ENCODE peak calls at places on chromosomes 11 and 22, in ten cellular contexts. One of them, this sample, is unnamed. For H3K36me3, the result is how much of the 10 kb centered on the place peaks cover.

GRCh38 chr22:27804683-27805297 is 3.2 kb upstream of the MN1 start:
- DNase-seq in thoracic aorta: no peak
- DNase-seq in adrenal gland: peak
- DNase-seq in left ventricle myocardium inferior: peak
- DNase-seq in left lung: no peak
- DNase-seq in BJ: no peak
- DNase-seq in K562: peak
- DNase-seq in HepG2: peak
- DNase-seq in stomach: peak
- DNase-seq in brain microvascular endothelial cell: no peak
- DNase-seq in this sample: peak

GRCh38 chr11:35066783-35067476 is 72.0 kb upstream of the CD44 start:
- DNase-seq in thoracic aorta: no peak
- DNase-seq in adrenal gland: no peak
- DNase-seq in left ventricle myocardium inferior: no peak
- DNase-seq in left lung: no peak
- DNase-seq in BJ: no peak
- DNase-seq in K562: no peak
- DNase-seq in HepG2: no peak
- DNase-seq in stomach: no peak
- DNase-seq in brain microvascular endothelial cell: no peak
- DNase-seq in this sample: no peak

GRCh38 chr22:19120829-19121630 is 1.2 kb downstream of the DGCR2 start:
- DNase-seq in thoracic aorta: no peak
- DNase-seq in adrenal gland: peak
- DNase-seq in left ventricle myocardium inferior: no peak
- DNase-seq in left lung: peak
- DNase-seq in BJ: no peak
- DNase-seq in K562: peak
- DNase-seq in HepG2: peak
- DNase-seq in stomach: peak
- DNase-seq in brain microvascular endothelial cell: peak
- DNase-seq in this sample: no peak

GRCh38 chr22:35549338-35549737 is 8.7 kb downstream of the RASD2 start:
- DNase-seq in thoracic aorta: no peak
- DNase-seq in adrenal gland: peak
- DNase-seq in left ventricle myocardium inferior: peak
- DNase-seq in left lung: no peak
- DNase-seq in BJ: no peak
- DNase-seq in K562: no peak
- DNase-seq in HepG2: no peak
- DNase-seq in stomach: no peak
- DNase-seq in brain microvascular endothelial cell: no peak
- DNase-seq in this sample: no peak

GRCh38 chr11:68524213-68524612 is 63.7 kb downstream of the PPP6R3 start:
- DNase-seq in thoracic aorta: no peak
- DNase-seq in adrenal gland: no peak
- DNase-seq in left ventricle myocardium inferior: no peak
- DNase-seq in left lung: no peak
- DNase-seq in BJ: no peak
- DNase-seq in K562: no peak
- DNase-seq in HepG2: no peak
- DNase-seq in stomach: no peak
- DNase-seq in brain microvascular endothelial cell: no peak
- DNase-seq in this sample: no peak

GRCh38 chr22:49585695-49586243 is 241.9 kb downstream of the BRD1 start:
- DNase-seq in thoracic aorta: no peak
- DNase-seq in adrenal gland: no peak
- DNase-seq in left ventricle myocardium inferior: no peak
- DNase-seq in left lung: no peak
- DNase-seq in BJ: no peak
- DNase-seq in K562: no peak
- DNase-seq in HepG2: no peak
- DNase-seq in stomach: no peak
- DNase-seq in brain microvascular endothelial cell: no peak
- DNase-seq in this sample: peak

GRCh38 chr11:112227471-112227870 is 1.2 kb downstream of the PTS start:
- DNase-seq in thoracic aorta: no peak
- DNase-seq in adrenal gland: no peak
- DNase-seq in left ventricle myocardium inferior: no peak
- DNase-seq in left lung: no peak
- DNase-seq in BJ: no peak
- DNase-seq in K562: no peak
- DNase-seq in HepG2: no peak
- DNase-seq in stomach: no peak
- DNase-seq in brain microvascular endothelial cell: no peak
- DNase-seq in this sample: no peak

GRCh38 chr11:129041611-129042018 is 98.9 kb upstream of the TP53AIP1 start:
- DNase-seq in thoracic aorta: no peak
- DNase-seq in adrenal gland: no peak
- DNase-seq in left ventricle myocardium inferior: no peak
- DNase-seq in left lung: no peak
- DNase-seq in BJ: no peak
- DNase-seq in K562: no peak
- DNase-seq in HepG2: no peak
- DNase-seq in stomach: no peak
- DNase-seq in brain microvascular endothelial cell: no peak
- DNase-seq in this sample: no peak

GRCh38 chr22:19932367-19933206 is 9.0 kb upstream of the COMT start:
- DNase-seq in thoracic aorta: no peak
- DNase-seq in adrenal gland: no peak
- DNase-seq in left ventricle myocardium inferior: no peak
- DNase-seq in left lung: peak
- DNase-seq in BJ: no peak
- DNase-seq in K562: no peak
- DNase-seq in HepG2: no peak
- DNase-seq in stomach: peak
- DNase-seq in brain microvascular endothelial cell: no peak
- DNase-seq in this sample: no peak

GRCh38 chr22:48346311-48346710 is 1481.4 kb downstream of the BRD1 start:
- DNase-seq in thoracic aorta: no peak
- DNase-seq in adrenal gland: no peak
- DNase-seq in left ventricle myocardium inferior: no peak
- DNase-seq in left lung: no peak
- DNase-seq in BJ: no peak
- DNase-seq in K562: no peak
- DNase-seq in HepG2: no peak
- DNase-seq in stomach: no peak
- DNase-seq in brain microvascular endothelial cell: no peak
- DNase-seq in this sample: peak

GRCh38 chr11:116505466-116506247 is 267.1 kb downstream of the BUD13 start:
- DNase-seq in thoracic aorta: no peak
- DNase-seq in adrenal gland: no peak
- DNase-seq in left ventricle myocardium inferior: no peak
- DNase-seq in left lung: no peak
- DNase-seq in BJ: no peak
- DNase-seq in K562: no peak
- DNase-seq in HepG2: no peak
- DNase-seq in stomach: no peak
- DNase-seq in brain microvascular endothelial cell: no peak
- DNase-seq in this sample: no peak

GRCh38 chr11:76885390-76886097 is 24.8 kb downstream of the ACER3 start:
- DNase-seq in thoracic aorta: no peak
- DNase-seq in adrenal gland: no peak
- DNase-seq in left ventricle myocardium inferior: no peak
- DNase-seq in left lung: peak
- DNase-seq in BJ: no peak
- DNase-seq in K562: no peak
- DNase-seq in HepG2: no peak
- DNase-seq in stomach: no peak
- DNase-seq in brain microvascular endothelial cell: peak
- DNase-seq in this sample: peak

GRCh38 chr11:1825039-1825740 is 9.6 kb upstream of the SYT8 start:
- DNase-seq in thoracic aorta: no peak
- DNase-seq in adrenal gland: no peak
- DNase-seq in left ventricle myocardium inferior: peak
- DNase-seq in left lung: peak
- DNase-seq in BJ: no peak
- DNase-seq in K562: peak
- DNase-seq in HepG2: peak
- DNase-seq in stomach: peak
- DNase-seq in brain microvascular endothelial cell: no peak
- DNase-seq in this sample: peak

GRCh38 chr11:116580828-116581227 is 192.0 kb downstream of the BUD13 start:
- DNase-seq in thoracic aorta: no peak
- DNase-seq in adrenal gland: no peak
- DNase-seq in left ventricle myocardium inferior: no peak
- DNase-seq in left lung: no peak
- DNase-seq in BJ: no peak
- DNase-seq in K562: no peak
- DNase-seq in HepG2: no peak
- DNase-seq in stomach: no peak
- DNase-seq in brain microvascular endothelial cell: no peak
- DNase-seq in this sample: no peak

GRCh38 chr11:12111482-12112149 is 1.2 kb downstream of the MICAL2 start:
- DNase-seq in thoracic aorta: no peak
- DNase-seq in adrenal gland: no peak
- DNase-seq in left ventricle myocardium inferior: no peak
- DNase-seq in left lung: no peak
- DNase-seq in BJ: no peak
- DNase-seq in K562: no peak
- DNase-seq in HepG2: no peak
- DNase-seq in stomach: no peak
- DNase-seq in brain microvascular endothelial cell: no peak
- DNase-seq in this sample: no peak

DNA sequence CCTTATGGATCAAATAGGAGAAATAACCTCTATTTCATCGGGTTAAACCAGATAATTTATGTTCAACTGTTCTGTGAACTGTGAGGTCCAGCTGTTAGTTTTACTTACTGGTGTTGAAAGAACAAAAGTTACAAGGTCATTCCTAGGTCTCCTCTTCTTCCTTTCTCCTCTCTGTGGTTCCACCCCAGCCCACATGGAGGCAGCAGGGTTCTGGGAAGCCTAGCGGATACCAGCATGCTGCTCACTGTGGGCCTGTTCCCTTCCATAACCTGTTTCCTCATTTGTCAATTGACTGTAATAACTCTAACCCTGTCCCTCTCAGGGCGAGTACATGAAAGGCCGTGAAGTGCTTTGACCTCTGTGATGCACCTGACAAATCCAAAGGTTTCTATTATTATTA is 27.8 kb downstream of the RELT start:
- DNase-seq in thoracic aorta: no peak
- DNase-seq in adrenal gland: peak
- DNase-seq in left ventricle myocardium inferior: peak
- DNase-seq in left lung: peak
- DNase-seq in BJ: no peak
- DNase-seq in K562: peak
- DNase-seq in HepG2: peak
- DNase-seq in stomach: peak
- DNase-seq in brain microvascular endothelial cell: peak
- DNase-seq in this sample: no peak
- TF ChIP-seq CTCF in thoracic aorta: peak
- TF ChIP-seq CTCF in adrenal gland: peak
- TF ChIP-seq CTCF in left ventricle myocardium inferior: peak
- TF ChIP-seq CTCF in left lung: peak
- TF ChIP-seq CTCF in BJ: peak
- TF ChIP-seq CTCF in K562: peak
- TF ChIP-seq CTCF in HepG2: peak
- TF ChIP-seq CTCF in stomach: no peak
- TF ChIP-seq CTCF in brain microvascular endothelial cell: peak
- TF ChIP-seq CTCF in this sample: peak

DNA sequence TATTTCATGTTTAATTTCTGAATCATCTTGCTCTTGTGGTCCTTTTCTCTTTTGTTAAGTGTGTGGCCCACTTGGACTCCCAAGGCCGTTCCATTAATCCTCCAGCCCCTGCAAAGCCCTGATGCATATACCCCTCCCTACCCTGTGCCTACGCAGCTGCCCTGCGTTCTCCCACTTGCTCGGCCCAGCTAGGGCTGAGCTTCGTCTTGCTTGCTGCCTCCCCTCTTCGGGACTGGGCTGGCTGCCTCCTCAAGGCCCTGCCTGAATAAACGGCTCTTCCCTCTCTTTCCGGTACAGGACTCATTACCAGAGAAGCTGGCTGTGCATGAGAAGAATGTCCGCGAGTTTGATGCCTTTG is 28.5 kb downstream of the ARHGAP1 start:
- DNase-seq in thoracic aorta: no peak
- DNase-seq in adrenal gland: no peak
- DNase-seq in left ventricle myocardium inferior: no peak
- DNase-seq in left lung: no peak
- DNase-seq in BJ: no peak
- DNase-seq in K562: no peak
- DNase-seq in HepG2: no peak
- DNase-seq in stomach: no peak
- DNase-seq in brain microvascular endothelial cell: no peak
- DNase-seq in this sample: no peak
- H3K36me3 ChIP-seq in thoracic aorta: half or more
- H3K36me3 ChIP-seq in adrenal gland: under half
- H3K36me3 ChIP-seq in left ventricle myocardium inferior: half or more
- H3K36me3 ChIP-seq in left lung: under half
- H3K36me3 ChIP-seq in BJ: under half
- H3K36me3 ChIP-seq in K562: half or more
- H3K36me3 ChIP-seq in HepG2: half or more
- H3K36me3 ChIP-seq in stomach: half or more
- H3K36me3 ChIP-seq in brain microvascular endothelial cell: half or more
- H3K36me3 ChIP-seq in this sample: under half

DNA sequence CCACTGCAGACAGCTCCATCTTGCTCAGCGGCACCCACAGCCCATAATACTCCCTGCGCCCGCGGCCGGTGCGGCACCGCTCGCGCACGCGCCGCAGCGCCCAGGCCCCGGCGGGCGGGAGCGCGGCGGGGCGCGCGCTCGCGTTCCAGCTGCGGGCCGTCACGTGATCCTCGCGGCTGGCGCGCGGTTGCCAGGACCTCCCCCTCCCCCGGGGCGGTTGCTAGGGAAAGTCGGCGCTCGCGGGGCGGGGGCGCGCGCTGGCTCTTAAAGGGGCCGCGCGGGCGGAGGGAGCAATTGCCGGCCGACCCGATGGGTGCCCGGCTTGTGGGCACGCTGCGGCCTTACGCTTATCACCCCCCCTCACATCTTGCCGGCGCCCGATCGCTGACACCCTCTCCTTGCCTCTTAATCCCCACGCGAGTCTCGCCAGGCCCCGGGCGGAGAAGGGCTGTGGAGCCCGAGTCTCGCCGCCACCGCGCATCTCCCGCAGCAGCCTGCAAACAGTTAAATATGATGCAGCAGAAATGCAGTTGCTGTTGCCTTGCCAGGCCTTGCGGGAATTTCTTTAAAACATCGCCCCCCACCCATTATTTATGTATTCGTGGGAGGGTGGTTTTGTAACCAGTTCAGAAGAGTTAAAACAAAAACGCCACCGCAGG is at the start of gene CBX6:
- DNase-seq in thoracic aorta: peak
- DNase-seq in adrenal gland: peak
- DNase-seq in left ventricle myocardium inferior: peak
- DNase-seq in left lung: peak
- DNase-seq in BJ: no peak
- DNase-seq in K562: peak
- DNase-seq in HepG2: peak
- DNase-seq in stomach: peak
- DNase-seq in brain microvascular endothelial cell: peak
- DNase-seq in this sample: peak
- TF ChIP-seq CTCF in thoracic aorta: no peak
- TF ChIP-seq CTCF in adrenal gland: no peak
- TF ChIP-seq CTCF in left ventricle myocardium inferior: no peak
- TF ChIP-seq CTCF in left lung: no peak
- TF ChIP-seq CTCF in BJ: no peak
- TF ChIP-seq CTCF in K562: no peak
- TF ChIP-seq CTCF in HepG2: peak
- TF ChIP-seq CTCF in stomach: no peak
- TF ChIP-seq CTCF in brain microvascular endothelial cell: no peak
- TF ChIP-seq CTCF in this sample: no peak

GRCh38 chr22:46697811-46698515 is 40.1 kb downstream of the CERK start:
- DNase-seq in thoracic aorta: no peak
- DNase-seq in adrenal gland: no peak
- DNase-seq in left ventricle myocardium inferior: no peak
- DNase-seq in left lung: no peak
- DNase-seq in BJ: no peak
- DNase-seq in K562: no peak
- DNase-seq in HepG2: no peak
- DNase-seq in stomach: no peak
- DNase-seq in brain microvascular endothelial cell: no peak
- DNase-seq in this sample: no peak
- H3K36me3 ChIP-seq in thoracic aorta: half or more
- H3K36me3 ChIP-seq in adrenal gland: under half
- H3K36me3 ChIP-seq in left ventricle myocardium inferior: half or more
- H3K36me3 ChIP-seq in left lung: under half
- H3K36me3 ChIP-seq in BJ: under half
- H3K36me3 ChIP-seq in K562: under half
- H3K36me3 ChIP-seq in HepG2: half or more
- H3K36me3 ChIP-seq in stomach: half or more
- H3K36me3 ChIP-seq in brain microvascular endothelial cell: half or more
- H3K36me3 ChIP-seq in this sample: half or more